ENCODE peak calls at places on chromosomes 13 and 19, in eight cellular contexts. F is islet precursor cell; Y is T-helper 1 cell; A is uterus; N is AG10803; R is sigmoid colon; M is stimulated activated CD8-positive, alpha-beta memory T cell treated with anti-CD3 and anti-CD28 coated beads, Interleukin-7, amount 100 ng/mL, for 1 hour; O is esophagus squamous epithelium. C is an unnamed sample.
A peak's percentile ranks its signal among the peaks of the same experiment; 100 is the strongest.

GRCh38 chr13:40404967-40405716 is 261.3 kb downstream of the FOXO1 start:
- DNase-seq in F (no peak), Y (no peak), A (no peak), N (no peak), R (no peak), M (no peak), O (no peak), C (no peak)

GRCh38 chr13:91724591-91724990 is 326.2 kb downstream of the GPC5 start:
- DNase-seq in F (no peak), Y (no peak), A (no peak), N (no peak), R (no peak), M (no peak), O (no peak), C (no peak)

GRCh38 chr19:20660473-20660872 is 898 bp downstream of the ZNF626 start:
- DNase-seq in F (peak; percentile 53), Y (no peak), A (no peak), N (no peak), R (no peak), M (no peak), O (no peak), C (no peak)

GRCh38 chr13:50357586-50358118 is 342.4 kb downstream of the KCNRG start:
- DNase-seq in F (no peak), Y (no peak), A (peak; percentile 70), N (peak; percentile 76), R (peak; percentile 67), M (no peak), O (no peak), C (no peak)

GRCh38 chr19:13557756-13558398 is 51.6 kb upstream of the CACNA1A start:
- DNase-seq in F (no peak), Y (no peak), A (no peak), N (no peak), R (no peak), M (no peak), O (no peak), C (no peak)

GRCh38 chr13:52850396-52851152 is 2.1 kb upstream of the PCDH8 start:
- DNase-seq in F (peak; percentile 96), Y (no peak), A (peak; percentile 56), N (peak; percentile 48), R (no peak), M (no peak), O (no peak), C (peak; percentile 81)

GRCh38 chr19:49817964-49818690 is at the start of gene MED25:
- DNase-seq in F (peak; percentile 91), Y (peak; percentile 87), A (peak; percentile 87), N (peak; percentile 83), R (peak; percentile 91), M (peak; percentile 75), O (peak; percentile 42), C (peak; percentile 94)

GRCh38 chr13:99373436-99373835 is 66.2 kb upstream of the GPR183 start:
- DNase-seq in F (peak; percentile 38), Y (no peak), A (no peak), N (no peak), R (peak; percentile 53), M (no peak), O (no peak), C (peak; percentile 57)

GRCh38 chr19:43425567-43426392 is 11.1 kb downstream of the TEX101 start:
- DNase-seq in F (no peak), Y (no peak), A (no peak), N (peak; percentile 29), R (peak; percentile 26), M (no peak), O (no peak), C (no peak)

GRCh38 chr19:6828698-6829633 is 56.5 kb downstream of the VAV1 start:
- DNase-seq in F (peak; percentile 64), Y (no peak), A (no peak), N (no peak), R (no peak), M (no peak), O (no peak), C (no peak)

GRCh38 chr13:41658057-41658642 is 200.8 kb downstream of the RGCC start:
- DNase-seq in F (no peak), Y (no peak), A (no peak), N (peak; percentile 51), R (no peak), M (no peak), O (no peak), C (no peak)

GRCh38 chr19:54692294-54692615 is 29.5 kb downstream of the LILRB4 start:
- DNase-seq in F (no peak), Y (no peak), A (no peak), N (no peak), R (no peak), M (no peak), O (no peak), C (no peak)

GRCh38 chr13:42946927-42947326 is 45.1 kb downstream of the EPSTI1 start:
- DNase-seq in F (no peak), Y (no peak), A (no peak), N (peak; percentile 68), R (no peak), M (no peak), O (no peak), C (no peak)

GRCh38 chr13:25085125-25085742 is 10.7 kb upstream of the PABPC3 start:
- DNase-seq in F (no peak), Y (no peak), A (no peak), N (peak; percentile 35), R (no peak), M (no peak), O (no peak), C (no peak)

GRCh38 chr19:33402421-33403220 is 29.1 kb downstream of the CEBPG start:
- DNase-seq in F (no peak), Y (no peak), A (no peak), N (no peak), R (peak; percentile 61), M (no peak), O (no peak), C (peak; percentile 53)

GRCh38 chr13:25971499-25972145 is 80.2 kb downstream of the SHISA2 start:
- DNase-seq in F (no peak), Y (peak; percentile 35), A (no peak), N (no peak), R (no peak), M (no peak), O (no peak), C (no peak)